ENCODE peak calls at places on chromosomes 6 and 20, in seven cellular contexts. One of them, this sample, is unnamed.

GRCh38 chr20:59459586-59459985 is 144.8 kb upstream of the PHACTR3 start:
- DNase-seq in cardiac fibroblast: no peak
- DNase-seq in stomach: no peak
- DNase-seq in brain microvascular endothelial cell: no peak
- DNase-seq in SK-N-SH: no peak
- DNase-seq in fibroblast of pulmonary artery: no peak
- DNase-seq in fibroblast of mammary gland: no peak
- DNase-seq in this sample: no peak

GRCh38 chr6:40472354-40472753 is 114.8 kb downstream of the LRFN2 start:
- DNase-seq in cardiac fibroblast: no peak
- DNase-seq in stomach: no peak
- DNase-seq in brain microvascular endothelial cell: no peak
- DNase-seq in SK-N-SH: no peak
- DNase-seq in fibroblast of pulmonary artery: no peak
- DNase-seq in fibroblast of mammary gland: no peak
- DNase-seq in this sample: no peak

GRCh38 chr6:89313006-89313405 is 2.1 kb downstream of the GABRR2 start:
- DNase-seq in cardiac fibroblast: peak; percentile 86
- DNase-seq in stomach: no peak
- DNase-seq in brain microvascular endothelial cell: peak; percentile 64
- DNase-seq in SK-N-SH: peak; percentile 47
- DNase-seq in fibroblast of pulmonary artery: peak; percentile 80
- DNase-seq in fibroblast of mammary gland: peak; percentile 91
- DNase-seq in this sample: peak; percentile 95

GRCh38 chr6:170459451-170459850 is 93.7 kb downstream of the PSMB1 start:
- DNase-seq in cardiac fibroblast: peak; percentile 46
- DNase-seq in stomach: peak; percentile 43
- DNase-seq in brain microvascular endothelial cell: peak; percentile 55
- DNase-seq in SK-N-SH: no peak
- DNase-seq in fibroblast of pulmonary artery: peak; percentile 38
- DNase-seq in fibroblast of mammary gland: peak; percentile 56
- DNase-seq in this sample: peak; percentile 18

GRCh38 chr6:121443953-121444590 is 8.6 kb downstream of the GJA1 start:
- DNase-seq in cardiac fibroblast: peak; percentile 42
- DNase-seq in stomach: no peak
- DNase-seq in brain microvascular endothelial cell: peak; percentile 41
- DNase-seq in SK-N-SH: no peak
- DNase-seq in fibroblast of pulmonary artery: peak; percentile 56
- DNase-seq in fibroblast of mammary gland: peak; percentile 45
- DNase-seq in this sample: peak; percentile 17

GRCh38 chr6:7106752-7107577 is 796 bp upstream of the RREB1 start:
- DNase-seq in cardiac fibroblast: no peak
- DNase-seq in stomach: no peak
- DNase-seq in brain microvascular endothelial cell: peak; percentile 1
- DNase-seq in SK-N-SH: no peak
- DNase-seq in fibroblast of pulmonary artery: no peak
- DNase-seq in fibroblast of mammary gland: no peak
- DNase-seq in this sample: no peak

GRCh38 chr6:617485-618100 is 39.3 kb downstream of the HUS1B start:
- DNase-seq in cardiac fibroblast: no peak
- DNase-seq in stomach: no peak
- DNase-seq in brain microvascular endothelial cell: no peak
- DNase-seq in SK-N-SH: peak; percentile 21
- DNase-seq in fibroblast of pulmonary artery: no peak
- DNase-seq in fibroblast of mammary gland: no peak
- DNase-seq in this sample: no peak

GRCh38 chr6:157272866-157273755 is 50.2 kb downstream of the TMEM242 start:
- DNase-seq in cardiac fibroblast: no peak
- DNase-seq in stomach: no peak
- DNase-seq in brain microvascular endothelial cell: no peak
- DNase-seq in SK-N-SH: no peak
- DNase-seq in fibroblast of pulmonary artery: no peak
- DNase-seq in fibroblast of mammary gland: no peak
- DNase-seq in this sample: peak; percentile 40

GRCh38 chr6:2749972-2750600 is 636 bp downstream of the MYLK4 start:
- DNase-seq in cardiac fibroblast: peak; percentile 73
- DNase-seq in stomach: peak; percentile 67
- DNase-seq in brain microvascular endothelial cell: peak; percentile 51
- DNase-seq in SK-N-SH: peak; percentile 55
- DNase-seq in fibroblast of pulmonary artery: peak; percentile 75
- DNase-seq in fibroblast of mammary gland: peak; percentile 61
- DNase-seq in this sample: peak; percentile 46

GRCh38 chr20:10716855-10717254 is 43.1 kb upstream of the JAG1 start:
- DNase-seq in cardiac fibroblast: peak; percentile 29
- DNase-seq in stomach: no peak
- DNase-seq in brain microvascular endothelial cell: peak; percentile 40
- DNase-seq in SK-N-SH: no peak
- DNase-seq in fibroblast of pulmonary artery: peak; percentile 39
- DNase-seq in fibroblast of mammary gland: peak; percentile 41
- DNase-seq in this sample: no peak

GRCh38 chr6:163420315-163420667 is 5.8 kb downstream of the QKI start:
- DNase-seq in cardiac fibroblast: no peak
- DNase-seq in stomach: no peak
- DNase-seq in brain microvascular endothelial cell: no peak
- DNase-seq in SK-N-SH: no peak
- DNase-seq in fibroblast of pulmonary artery: no peak
- DNase-seq in fibroblast of mammary gland: no peak
- DNase-seq in this sample: no peak

GRCh38 chr6:135358251-135358821 is 139.2 kb downstream of the AHI1 start:
- DNase-seq in cardiac fibroblast: peak; percentile 82
- DNase-seq in stomach: no peak
- DNase-seq in brain microvascular endothelial cell: peak; percentile 77
- DNase-seq in SK-N-SH: no peak
- DNase-seq in fibroblast of pulmonary artery: peak; percentile 90
- DNase-seq in fibroblast of mammary gland: peak; percentile 97
- DNase-seq in this sample: peak; percentile 93

GRCh38 chr20:47411161-47411560 is 54.7 kb upstream of the ZMYND8 start:
- DNase-seq in cardiac fibroblast: peak; percentile 9
- DNase-seq in stomach: no peak
- DNase-seq in brain microvascular endothelial cell: no peak
- DNase-seq in SK-N-SH: no peak
- DNase-seq in fibroblast of pulmonary artery: no peak
- DNase-seq in fibroblast of mammary gland: no peak
- DNase-seq in this sample: no peak

GRCh38 chr20:10502098-10502526 is 67.0 kb downstream of the SLX4IP start:
- DNase-seq in cardiac fibroblast: no peak
- DNase-seq in stomach: no peak
- DNase-seq in brain microvascular endothelial cell: no peak
- DNase-seq in SK-N-SH: no peak
- DNase-seq in fibroblast of pulmonary artery: no peak
- DNase-seq in fibroblast of mammary gland: no peak
- DNase-seq in this sample: no peak

GRCh38 chr6:41503841-41504525 is 42.2 kb upstream of the FOXP4 start:
- DNase-seq in cardiac fibroblast: peak; percentile 47
- DNase-seq in stomach: no peak
- DNase-seq in brain microvascular endothelial cell: peak; percentile 14
- DNase-seq in SK-N-SH: peak; percentile 82
- DNase-seq in fibroblast of pulmonary artery: peak; percentile 56
- DNase-seq in fibroblast of mammary gland: no peak
- DNase-seq in this sample: peak; percentile 42
- H3K4me3 ChIP-seq in cardiac fibroblast: peak overlapping the region; percentile 26
- H3K4me3 ChIP-seq in stomach: peak overlapping the region; percentile 39
- H3K4me3 ChIP-seq in brain microvascular endothelial cell: peak overlapping the region; percentile 31
- H3K4me3 ChIP-seq in SK-N-SH: no peak overlapping the region
- H3K4me3 ChIP-seq in fibroblast of pulmonary artery: peak overlapping the region; percentile 14
- H3K4me3 ChIP-seq in fibroblast of mammary gland: no peak overlapping the region
- H3K4me3 ChIP-seq in this sample: no peak overlapping the region

GRCh38 chr6:132731086-132731485 is 17.2 kb upstream of the VNN1 start:
- DNase-seq in cardiac fibroblast: no peak
- DNase-seq in stomach: no peak
- DNase-seq in brain microvascular endothelial cell: no peak
- DNase-seq in SK-N-SH: no peak
- DNase-seq in fibroblast of pulmonary artery: no peak
- DNase-seq in fibroblast of mammary gland: no peak
- DNase-seq in this sample: no peak

GRCh38 chr6:132736239-132736638 is 21.5 kb downstream of the VNN2 start:
- DNase-seq in cardiac fibroblast: peak; percentile 7
- DNase-seq in stomach: no peak
- DNase-seq in brain microvascular endothelial cell: no peak
- DNase-seq in SK-N-SH: no peak
- DNase-seq in fibroblast of pulmonary artery: peak; percentile 74
- DNase-seq in fibroblast of mammary gland: no peak
- DNase-seq in this sample: no peak

GRCh38 chr6:132733814-132734213 is 20.0 kb upstream of the VNN1 start:
- DNase-seq in cardiac fibroblast: no peak
- DNase-seq in stomach: no peak
- DNase-seq in brain microvascular endothelial cell: no peak
- DNase-seq in SK-N-SH: no peak
- DNase-seq in fibroblast of pulmonary artery: no peak
- DNase-seq in fibroblast of mammary gland: no peak
- DNase-seq in this sample: no peak

GRCh38 chr6:132733288-132733687 is 19.4 kb upstream of the VNN1 start:
- DNase-seq in cardiac fibroblast: no peak
- DNase-seq in stomach: no peak
- DNase-seq in brain microvascular endothelial cell: no peak
- DNase-seq in SK-N-SH: no peak
- DNase-seq in fibroblast of pulmonary artery: no peak
- DNase-seq in fibroblast of mammary gland: no peak
- DNase-seq in this sample: no peak

GRCh38 chr6:132734694-132735236 is 20.9 kb upstream of the VNN1 start:
- DNase-seq in cardiac fibroblast: peak; percentile 67
- DNase-seq in stomach: no peak
- DNase-seq in brain microvascular endothelial cell: no peak
- DNase-seq in SK-N-SH: no peak
- DNase-seq in fibroblast of pulmonary artery: peak; percentile 89
- DNase-seq in fibroblast of mammary gland: peak; percentile 74
- DNase-seq in this sample: peak; percentile 51
- TF ChIP-seq CTCF in cardiac fibroblast: peak; percentile 40
- TF ChIP-seq CTCF in stomach: no peak
- TF ChIP-seq CTCF in brain microvascular endothelial cell: peak; percentile 53
- TF ChIP-seq CTCF in SK-N-SH: no peak
- TF ChIP-seq CTCF in fibroblast of pulmonary artery: peak; percentile 50
- TF ChIP-seq CTCF in fibroblast of mammary gland: peak; percentile 41
- TF ChIP-seq CTCF in this sample: peak; percentile 36

GRCh38 chr6:3848925-3849605 is at the start of gene FAM50B:
- DNase-seq in cardiac fibroblast: peak; percentile 91
- DNase-seq in stomach: peak; percentile 94
- DNase-seq in brain microvascular endothelial cell: peak; percentile 80
- DNase-seq in SK-N-SH: peak; percentile 94
- DNase-seq in fibroblast of pulmonary artery: peak; percentile 88
- DNase-seq in fibroblast of mammary gland: peak; percentile 80
- DNase-seq in this sample: peak; percentile 88
- H3K4me3 ChIP-seq in cardiac fibroblast: peak within 1 kb of the TSS; percentile 58
- H3K4me3 ChIP-seq in stomach: peak within 1 kb of the TSS; percentile 51
- H3K4me3 ChIP-seq in brain microvascular endothelial cell: peak within 1 kb of the TSS; percentile 70
- H3K4me3 ChIP-seq in SK-N-SH: peak within 1 kb of the TSS; percentile 54
- H3K4me3 ChIP-seq in fibroblast of pulmonary artery: peak within 1 kb of the TSS; percentile 51
- H3K4me3 ChIP-seq in fibroblast of mammary gland: peak within 1 kb of the TSS; percentile 61
- H3K4me3 ChIP-seq in this sample: peak within 1 kb of the TSS; percentile 64

GRCh38 chr6:4135665-4136353 is 434 bp upstream of the ECI2 start:
- DNase-seq in cardiac fibroblast: peak; percentile 98
- DNase-seq in stomach: peak; percentile 96
- DNase-seq in brain microvascular endothelial cell: peak; percentile 91
- DNase-seq in SK-N-SH: peak; percentile 98
- DNase-seq in fibroblast of pulmonary artery: peak; percentile 95
- DNase-seq in fibroblast of mammary gland: peak; percentile 90
- DNase-seq in this sample: peak; percentile 97
- TF ChIP-seq CTCF in cardiac fibroblast: no peak
- TF ChIP-seq CTCF in stomach: no peak
- TF ChIP-seq CTCF in brain microvascular endothelial cell: no peak
- TF ChIP-seq CTCF in SK-N-SH: peak; percentile 15
- TF ChIP-seq CTCF in fibroblast of pulmonary artery: no peak
- TF ChIP-seq CTCF in fibroblast of mammary gland: no peak
- TF ChIP-seq CTCF in this sample: no peak

DNA sequence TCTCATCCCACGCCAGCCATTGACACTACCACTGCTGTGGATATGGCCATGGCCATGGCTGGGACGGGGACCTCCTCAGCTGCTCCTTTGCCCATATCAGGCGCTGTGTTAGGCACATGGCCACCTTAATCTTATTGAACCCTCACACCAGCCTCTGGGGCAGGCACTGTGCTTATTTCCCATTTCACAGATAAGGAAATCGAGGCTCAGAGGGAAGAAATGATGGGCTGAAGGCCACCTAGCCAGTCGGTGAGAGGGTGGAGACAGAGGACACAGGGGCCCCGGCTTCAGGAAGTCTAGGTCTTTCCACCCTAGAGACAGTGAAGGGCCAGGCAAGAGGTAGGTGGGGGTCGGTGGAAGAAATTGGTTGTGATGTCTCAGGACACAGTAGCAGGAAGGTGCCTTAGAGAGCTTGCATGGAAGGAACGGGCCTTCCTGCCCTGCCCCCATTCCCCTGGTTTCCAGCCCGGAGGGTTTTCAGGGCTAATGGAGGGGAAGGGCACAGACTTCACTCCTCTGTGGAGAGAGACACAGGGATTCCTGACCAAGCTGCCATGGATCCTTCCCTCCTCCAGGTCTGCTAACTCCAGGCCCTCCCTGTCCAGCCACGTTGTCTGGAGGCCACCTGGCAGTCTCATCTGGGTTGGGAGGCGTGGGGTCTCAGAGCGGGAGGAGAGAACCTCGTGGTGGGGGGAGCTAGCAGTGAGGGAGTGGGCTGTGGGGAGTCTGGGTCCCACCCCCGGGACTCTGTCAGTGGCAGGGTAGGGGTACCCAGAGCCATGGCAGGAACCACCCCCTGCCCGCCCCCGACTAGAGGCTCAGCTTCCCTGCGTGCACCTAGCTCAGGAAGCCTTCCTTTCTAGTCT is 120.4 kb downstream of the VEGFA start:
- DNase-seq in cardiac fibroblast: no peak
- DNase-seq in stomach: no peak
- DNase-seq in brain microvascular endothelial cell: no peak
- DNase-seq in SK-N-SH: peak; percentile 62
- DNase-seq in fibroblast of pulmonary artery: no peak
- DNase-seq in fibroblast of mammary gland: no peak
- DNase-seq in this sample: no peak
- H3K4me3 ChIP-seq in cardiac fibroblast: no peak overlapping the region
- H3K4me3 ChIP-seq in stomach: no peak overlapping the region
- H3K4me3 ChIP-seq in brain microvascular endothelial cell: no peak overlapping the region
- H3K4me3 ChIP-seq in SK-N-SH: no peak overlapping the region
- H3K4me3 ChIP-seq in fibroblast of pulmonary artery: no peak overlapping the region
- H3K4me3 ChIP-seq in fibroblast of mammary gland: no peak overlapping the region
- H3K4me3 ChIP-seq in this sample: no peak overlapping the region